ENCODE peak calls at places on chromosomes 2 and 18, in seven cellular contexts. R, H, X, F, C, A and U are unnamed samples.

GRCh38 chr2:240446618-240447175 is 11.2 kb downstream of the GPC1 start:
- DNase-seq in F (no peak), C (no peak), H (no peak), X (no peak), A (no peak), R (no peak), U (no peak)

GRCh38 chr2:69168950-69169695 is 156.1 kb downstream of the ANTXR1 start:
- DNase-seq in A (no peak), X (no peak), R (no peak), H (no peak), F (no peak), C (no peak), U (no peak)

GRCh38 chr18:79275992-79276391 is 119.7 kb upstream of the NFATC1 start:
- DNase-seq in X (no peak), A (no peak), F (no peak), R (no peak), H (no peak), C (no peak), U (no peak)

GRCh38 chr2:32264422-32265149 is at the start of gene NLRC4:
- DNase-seq in H (peak), F (no peak), C (no peak), R (no peak), A (no peak), X (no peak), U (no peak)

GRCh38 chr2:118982039-118982438 is 40.0 kb downstream of the MARCO start:
- DNase-seq in C (no peak), A (no peak), F (no peak), H (no peak), X (no peak), R (no peak), U (no peak)

GRCh38 chr18:37403100-37403781 is 162.4 kb downstream of the CELF4 start:
- DNase-seq in F (no peak), A (no peak), H (no peak), X (no peak), C (no peak), R (peak), U (no peak)

GRCh38 chr2:15720561-15721307 is 129.1 kb downstream of the DDX1 start:
- DNase-seq in C (no peak), R (no peak), X (no peak), A (no peak), F (no peak), H (no peak), U (no peak)

GRCh38 chr2:112187805-112188596 is 49.8 kb downstream of the FBLN7 start:
- DNase-seq in A (peak), F (no peak), H (no peak), X (no peak), C (peak), R (no peak), U (no peak)

GRCh38 chr2:238162171-238162515 is 3.4 kb downstream of the ERFE start:
- DNase-seq in C (no peak), R (no peak), A (no peak), F (no peak), X (no peak), H (no peak), U (no peak)

GRCh38 chr2:199455533-199456382 is 2.0 kb downstream of the SATB2 start:
- DNase-seq in C (peak), H (no peak), X (peak), F (peak), A (peak), R (no peak), U (no peak)

GRCh38 chr2:11056614-11057013 is 98.7 kb upstream of the SLC66A3 start:
- DNase-seq in A (no peak), H (no peak), C (no peak), X (no peak), F (no peak), R (no peak), U (no peak)

GRCh38 chr2:12556762-12557161 is 160.0 kb upstream of the TRIB2 start:
- DNase-seq in H (no peak), C (peak), F (no peak), A (no peak), X (peak), R (no peak), U (no peak)

GRCh38 chr2:65039640-65040039 is 16.6 kb upstream of the CEP68 start:
- DNase-seq in H (no peak), A (no peak), R (no peak), X (no peak), F (no peak), C (no peak), U (no peak)

DNA sequence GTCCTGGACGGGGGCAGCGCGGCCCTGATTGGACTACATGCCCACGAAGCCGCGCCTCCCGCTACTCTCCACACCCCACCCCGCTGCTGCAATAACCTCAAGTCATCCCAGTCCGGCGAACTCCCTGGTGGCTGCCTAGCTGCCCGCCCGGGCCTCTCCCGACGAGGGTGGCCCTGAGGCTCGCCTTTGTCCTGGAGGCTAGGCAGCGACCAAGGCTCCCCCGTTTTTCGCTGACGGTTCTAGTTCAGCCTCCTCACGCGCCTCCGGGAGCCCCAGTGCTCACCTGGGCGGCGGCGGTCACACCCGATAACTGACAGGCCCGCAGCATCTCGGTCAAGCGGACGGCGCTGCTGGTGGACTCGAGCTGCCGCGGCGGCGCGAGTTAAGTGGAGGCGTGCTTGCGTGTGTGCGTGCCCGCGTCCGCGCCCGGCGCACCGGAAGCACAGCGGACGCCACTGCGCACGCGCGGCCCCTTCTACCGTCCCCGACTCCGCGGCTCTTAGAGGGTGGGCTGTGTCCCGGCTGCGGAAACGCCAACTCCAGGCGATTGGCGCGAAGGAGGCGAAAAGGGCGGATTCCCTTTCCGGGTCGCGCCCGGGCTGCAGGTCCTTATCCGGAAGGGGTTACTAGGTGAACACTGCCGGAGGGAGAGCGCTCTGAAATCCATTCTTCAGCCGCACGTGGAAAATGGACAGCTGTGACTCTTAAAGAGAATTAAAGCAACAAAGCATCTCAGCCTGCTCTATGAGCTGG is at the start of gene IMMT:
- DNase-seq in F (peak), R (peak), H (peak), C (peak), X (peak), A (peak), U (peak)
- TF ChIP-seq EP300 in F (no peak), R (no peak), H (no peak), C (peak), X (no peak), A (peak), U (peak)

DNA sequence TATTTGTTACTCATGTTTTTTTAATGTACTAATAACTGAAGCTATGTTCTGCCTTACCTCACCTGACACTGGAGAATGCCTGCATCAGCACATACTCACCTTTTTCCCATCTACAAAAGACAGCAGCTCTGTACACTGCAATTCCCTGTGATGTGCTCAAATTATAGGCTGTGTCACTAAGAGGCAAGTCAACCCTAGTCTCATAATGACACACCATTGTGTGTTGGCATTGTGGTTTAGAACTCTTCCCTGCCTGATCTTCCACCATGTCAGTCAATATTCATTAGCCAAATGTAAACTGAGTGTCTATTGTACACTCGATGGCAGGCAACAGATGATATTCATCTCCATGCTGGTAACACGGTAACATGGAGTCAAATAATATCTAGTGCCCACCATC is 332.1 kb upstream of the TCF4 start:
- DNase-seq in C (no peak), H (no peak), R (no peak), A (no peak), X (no peak), F (no peak), U (no peak)
- TF ChIP-seq EP300 in C (no peak), H (no peak), R (no peak), A (no peak), X (no peak), F (no peak), U (no peak)

GRCh38 chr2:213105212-213105611 is 46.2 kb downstream of the IKZF2 start:
- DNase-seq in F (no peak), A (no peak), R (no peak), C (no peak), H (no peak), X (no peak), U (no peak)
- TF ChIP-seq EP300 in F (no peak), A (no peak), R (no peak), C (no peak), H (no peak), X (no peak), U (no peak)

DNA sequence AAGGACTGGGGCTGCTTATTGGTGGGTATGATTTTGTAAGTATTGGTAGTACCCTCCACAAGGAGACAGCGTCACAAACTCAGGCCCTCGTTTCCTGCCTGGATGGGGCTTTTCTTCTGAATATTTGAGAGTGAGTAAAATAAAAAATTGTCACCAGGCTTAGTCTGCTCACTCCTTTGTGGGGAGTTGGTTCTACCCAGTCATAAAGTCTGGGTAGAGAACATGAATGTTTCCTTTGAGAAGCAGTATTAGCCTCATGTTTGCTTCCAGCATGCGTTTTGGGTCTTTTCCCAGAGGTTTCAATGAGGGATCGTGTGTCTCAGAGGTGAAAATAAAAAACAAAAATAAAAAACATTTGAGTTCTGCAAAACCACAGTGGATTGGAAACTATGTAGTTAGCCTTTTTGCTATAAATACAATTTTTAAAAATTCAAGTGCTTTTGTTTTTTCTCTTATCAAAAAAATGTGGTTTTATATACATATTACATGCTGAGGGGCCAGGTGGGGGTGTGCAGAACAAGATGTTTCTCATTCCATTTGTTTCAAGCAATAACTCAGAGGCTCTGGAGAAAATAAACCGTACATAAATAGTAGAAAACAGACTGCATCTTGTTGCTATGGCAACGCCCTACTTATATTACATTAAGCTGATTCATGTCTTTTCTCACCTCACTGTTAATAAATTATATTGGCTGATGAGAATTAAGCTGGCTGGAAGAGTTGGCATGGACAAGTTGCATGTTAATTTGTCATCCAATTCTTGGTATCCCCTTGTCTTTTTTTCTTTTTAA is 225.4 kb upstream of the FBXO11 start:
- DNase-seq in C (no peak), H (no peak), F (no peak), R (no peak), X (no peak), A (no peak), U (no peak)
- TF ChIP-seq EP300 in C (no peak), H (no peak), F (no peak), R (no peak), X (no peak), A (no peak), U (no peak)

GRCh38 chr2:108778857-108779256 is 7.7 kb upstream of the CCDC138 start:
- DNase-seq in H (no peak), C (no peak), F (no peak), R (no peak), A (no peak), X (no peak), U (no peak)

DNA sequence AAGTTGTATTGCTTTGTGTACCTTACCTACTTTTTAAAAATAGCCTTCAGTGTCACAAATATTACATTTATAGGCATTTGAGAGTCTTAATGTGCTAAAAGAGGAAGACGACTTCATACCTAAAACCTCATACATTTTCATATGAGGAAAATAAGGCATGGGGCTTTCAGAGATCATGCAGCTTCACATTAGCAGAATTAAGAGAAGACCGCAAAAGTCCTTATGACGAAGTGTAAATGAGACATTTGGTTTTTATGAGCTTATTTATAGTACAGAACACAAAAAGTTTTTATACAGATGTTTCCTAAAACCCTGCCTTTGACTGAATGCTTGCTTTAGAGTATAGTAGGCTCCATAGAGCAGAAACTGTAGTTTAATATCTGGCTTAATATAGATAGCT is 10.1 kb upstream of the CCDC138 start:
- DNase-seq in X (no peak), A (no peak), H (no peak), F (no peak), C (no peak), R (no peak), U (no peak)
- TF ChIP-seq EP300 in X (no peak), A (no peak), H (no peak), F (no peak), C (no peak), R (no peak), U (no peak)

GRCh38 chr2:27211241-27211942 is 449 bp upstream of the ATRAID start:
- DNase-seq in X (no peak), F (no peak), H (no peak), R (no peak), C (peak), A (no peak), U (peak)

GRCh38 chr2:27209621-27210401 is 2.0 kb upstream of the ATRAID start:
- DNase-seq in X (no peak), H (no peak), A (peak), F (peak), C (no peak), R (no peak), U (no peak)

GRCh38 chr2:27212626-27213471 is 781 bp upstream of the SLC5A6 start:
- DNase-seq in X (peak), R (no peak), A (no peak), F (peak), H (no peak), C (peak), U (peak)

GRCh38 chr2:27214936-27215335 is 2.2 kb upstream of the CAD start:
- DNase-seq in H (no peak), X (no peak), A (no peak), C (no peak), F (no peak), R (no peak), U (no peak)

DNA sequence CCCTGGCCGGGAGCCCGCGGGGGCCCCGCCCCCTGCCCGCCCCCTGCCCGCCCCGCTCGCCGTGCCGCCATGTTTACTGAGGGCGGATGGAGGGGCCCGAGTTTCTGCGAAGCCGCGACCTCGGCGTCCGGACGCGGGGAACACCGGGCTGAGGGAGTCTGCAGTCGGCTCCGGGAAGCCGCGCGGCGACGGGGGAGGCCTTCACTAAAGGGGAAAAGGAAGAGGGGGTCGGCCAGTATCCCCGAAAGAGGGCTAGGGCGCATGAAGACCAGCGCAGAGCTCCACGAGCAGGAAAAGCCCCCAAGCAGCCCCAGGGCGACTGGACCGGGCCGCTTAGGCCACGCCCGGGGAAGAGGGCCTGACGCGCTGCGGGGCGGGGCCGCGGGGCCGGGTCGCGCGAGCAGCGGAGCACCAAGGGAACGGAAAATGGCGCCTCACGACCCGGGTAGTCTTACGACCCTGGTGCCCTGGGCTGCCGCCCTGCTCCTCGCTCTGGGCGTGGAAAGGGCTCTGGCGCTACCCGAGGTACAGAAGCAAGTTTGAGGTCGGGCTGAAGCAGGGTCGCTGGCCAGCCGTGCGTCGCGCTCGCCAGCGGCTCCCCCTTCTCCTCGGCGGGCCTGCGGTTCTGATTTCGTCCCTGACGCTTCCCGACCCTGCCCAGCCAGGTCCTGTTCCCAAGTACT is at the start of the genes ATRAID and SLC5A6:
- DNase-seq in F (peak), A (peak), C (peak), H (peak), X (peak), R (peak), U (peak)
- TF ChIP-seq EP300 in F (peak), A (no peak), C (no peak), H (no peak), X (no peak), R (no peak), U (peak)

GRCh38 chr2:71362447-71362846 is 30.9 kb downstream of the ZNF638 start:
- DNase-seq in A (no peak), C (no peak), H (no peak), R (no peak), X (no peak), F (no peak), U (no peak)

GRCh38 chr2:71358931-71359671 is 27.5 kb downstream of the ZNF638 start:
- DNase-seq in X (no peak), A (no peak), H (no peak), F (no peak), R (no peak), C (no peak), U (no peak)

GRCh38 chr2:71360434-71360975 is 28.9 kb downstream of the ZNF638 start:
- DNase-seq in R (no peak), F (no peak), H (no peak), A (no peak), X (no peak), C (no peak), U (no peak)

DNA sequence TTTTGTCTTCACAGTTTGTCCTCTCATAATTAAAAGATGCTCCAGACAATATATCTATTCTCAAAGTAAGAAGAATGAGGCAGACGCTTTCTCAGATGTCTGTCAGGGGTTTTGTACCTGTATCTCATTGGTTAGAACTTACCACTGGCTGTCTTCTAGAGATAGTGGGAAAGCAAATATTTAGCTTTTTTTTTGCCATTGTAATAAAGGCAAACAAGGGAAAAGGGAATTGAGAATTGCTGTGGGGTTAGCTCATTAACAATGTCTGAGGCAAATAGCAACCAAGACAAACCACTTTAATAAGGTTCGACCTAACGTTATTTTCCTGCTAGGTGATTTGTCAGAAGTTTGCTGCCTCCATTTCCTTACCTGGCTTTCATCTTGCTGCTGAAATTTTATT is 30.0 kb downstream of the ZNF638 start:
- DNase-seq in C (no peak), X (no peak), A (no peak), R (no peak), H (no peak), F (no peak), U (no peak)
- TF ChIP-seq EP300 in C (no peak), X (no peak), A (no peak), R (no peak), H (no peak), F (no peak), U (no peak)

GRCh38 chr2:60440080-60440753 is 113.2 kb downstream of the BCL11A start:
- DNase-seq in F (no peak), R (no peak), A (no peak), X (no peak), C (no peak), H (no peak), U (no peak)

GRCh38 chr2:60440761-60441160 is 112.7 kb downstream of the BCL11A start:
- DNase-seq in F (no peak), R (no peak), C (no peak), X (no peak), H (no peak), A (no peak), U (no peak)

GRCh38 chr2:60438653-60439052 is 114.8 kb downstream of the BCL11A start:
- DNase-seq in H (no peak), R (no peak), F (no peak), A (no peak), C (no peak), X (no peak), U (no peak)

GRCh38 chr2:60438136-60438535 is 115.3 kb downstream of the BCL11A start:
- DNase-seq in C (no peak), A (no peak), H (no peak), X (no peak), F (no peak), R (no peak), U (no peak)

GRCh38 chr2:60439219-60439974 is 114.1 kb downstream of the BCL11A start:
- DNase-seq in C (peak), H (peak), X (no peak), F (no peak), A (peak), R (no peak), U (peak)
- TF ChIP-seq EP300 in C (no peak), H (no peak), X (no peak), F (no peak), A (no peak), R (no peak), U (no peak)

DNA sequence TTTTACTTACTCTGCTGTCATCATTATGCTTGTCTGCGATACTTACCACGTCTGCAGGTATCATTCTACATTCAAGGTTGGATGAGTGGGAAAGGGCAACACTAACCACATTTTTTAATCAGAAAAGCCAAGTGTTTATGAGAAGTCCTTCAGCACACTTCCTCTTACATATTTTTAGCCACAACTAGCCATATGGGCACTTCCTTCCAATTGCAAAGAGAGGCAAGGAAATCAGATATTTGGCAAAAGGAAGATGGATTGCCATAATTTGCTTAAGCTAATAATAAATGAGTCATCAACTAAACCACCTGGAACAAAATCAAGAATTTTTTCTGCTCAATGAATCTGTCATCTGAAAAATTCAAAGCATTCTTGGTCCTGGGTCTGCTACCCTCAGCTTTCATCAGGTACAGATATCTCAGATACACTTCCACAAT is 16.7 kb upstream of the MRO start:
- DNase-seq in A (no peak), C (no peak), R (no peak), X (peak), H (peak), F (no peak), U (no peak)
- TF ChIP-seq EP300 in A (no peak), C (no peak), R (no peak), X (no peak), H (no peak), F (no peak), U (peak)